ENCODE peak calls at places on chromosomes 5 and 9, in five cellular contexts. L is WERI-Rb-1, G is HCT116, K is tibial artery, R is left ventricle myocardium inferior. V is an unnamed sample. For H3K27me3, the result is how much of the 10 kb centered on the place peaks cover.

GRCh38 chr5:153081385-153081784 is 409.1 kb upstream of the GRIA1 start:
- DNase-seq in K (no peak), L (no peak), R (no peak), G (no peak), V (no peak)

GRCh38 chr9:4864234-4864661 is 71.5 kb downstream of the RCL1 start:
- DNase-seq in G (no peak), L (no peak), R (no peak), K (no peak), V (no peak)

GRCh38 chr5:129716235-129717030 is 31.5 kb upstream of the MINAR2 start:
- DNase-seq in K (no peak), L (no peak), R (no peak), G (no peak), V (no peak)

GRCh38 chr5:89377752-89378455 is 494.9 kb upstream of the MEF2C start:
- DNase-seq in G (no peak), L (no peak), R (no peak), K (no peak), V (no peak)

GRCh38 chr5:132363431-132364112 is 5.9 kb upstream of the SLC22A5 start:
- DNase-seq in K (peak), R (no peak), G (peak), L (no peak), V (no peak)

GRCh38 chr9:81871695-81872094 is 56.5 kb upstream of the SPATA31D4 start:
- DNase-seq in R (no peak), G (no peak), L (no peak), K (no peak), V (no peak)

GRCh38 chr5:160390787-160391696 is 8.8 kb downstream of the FAM200C start:
- DNase-seq in R (no peak), L (no peak), G (no peak), K (no peak), V (no peak)

GRCh38 chr5:81901539-81901938 is 70.3 kb upstream of the ATG10 start:
- DNase-seq in K (no peak), R (no peak), G (no peak), L (no peak), V (no peak)

GRCh38 chr9:110769667-110770066 is 101.1 kb downstream of the MUSK start:
- DNase-seq in G (no peak), R (no peak), K (no peak), L (no peak), V (no peak)

GRCh38 chr5:78317515-78317914 is 23.0 kb upstream of the AP3B1 start:
- DNase-seq in R (no peak), K (no peak), L (no peak), G (no peak), V (no peak)

GRCh38 chr5:101102506-101102905 is 199.4 kb upstream of the ST8SIA4 start:
- DNase-seq in R (no peak), K (no peak), G (peak), L (no peak), V (no peak)

GRCh38 chr5:173035904-173036707 is 20.0 kb upstream of the CREBRF start:
- DNase-seq in G (no peak), K (no peak), R (no peak), L (no peak), V (no peak)

GRCh38 chr5:57684299-57684702 is 201.7 kb upstream of the ACTBL2 start:
- DNase-seq in K (no peak), R (no peak), L (peak), G (no peak), V (no peak)

GRCh38 chr5:90134381-90134780 is 275.2 kb downstream of the CETN3 start:
- DNase-seq in K (no peak), G (no peak), L (no peak), R (no peak), V (no peak)

GRCh38 chr5:34570721-34571379 is 85.3 kb upstream of the RAI14 start:
- DNase-seq in R (no peak), K (no peak), L (no peak), G (no peak), V (no peak)

GRCh38 chr5:126004636-126005035 is 418.6 kb upstream of the GRAMD2B start:
- DNase-seq in R (no peak), G (no peak), K (no peak), L (peak), V (no peak)

GRCh38 chr5:54673523-54674225 is 156.1 kb downstream of the SNX18 start:
- DNase-seq in K (peak), L (no peak), G (no peak), R (peak), V (no peak)

GRCh38 chr9:133702798-133703570 is 35.2 kb downstream of the SARDH start:
- DNase-seq in K (peak), G (no peak), R (no peak), L (no peak), V (no peak)

GRCh38 chr9:128051932-128052734 is 15.0 kb downstream of the NAIF1 start:
- DNase-seq in R (no peak), L (no peak), K (no peak), G (peak), V (no peak)

GRCh38 chr5:131796793-131797693 is at the start of gene FNIP1:
- DNase-seq in K (peak), R (peak), L (peak), G (peak), V (peak)

GRCh38 chr5:16486679-16487078 is 21.1 kb upstream of the ZNF622 start:
- DNase-seq in L (no peak), K (no peak), G (no peak), R (no peak), V (no peak)

GRCh38 chr5:173496883-173497255 is 119.6 kb downstream of the BOD1 start:
- DNase-seq in G (no peak), R (no peak), L (no peak), K (no peak), V (no peak)

GRCh38 chr9:93114984-93115335 is 18.9 kb downstream of the CARD19 start:
- DNase-seq in L (no peak), G (no peak), K (no peak), R (no peak), V (no peak)

GRCh38 chr5:178535299-178536175 is 54.7 kb downstream of the COL23A1 start:
- DNase-seq in G (no peak), K (no peak), L (no peak), R (peak), V (no peak)

GRCh38 chr5:3268760-3269330 is 326.8 kb upstream of the IRX1 start:
- DNase-seq in G (no peak), L (no peak), K (no peak), R (no peak), V (no peak)

GRCh38 chr5:11384441-11385250 is 519.6 kb downstream of the CTNND2 start:
- DNase-seq in G (no peak), L (peak), K (no peak), R (no peak), V (no peak)

GRCh38 chr5:32639943-32640342 is 54.6 kb downstream of the SUB1 start:
- DNase-seq in R (no peak), K (no peak), G (peak), L (no peak), V (no peak)

GRCh38 chr5:32646570-32646969 is 61.2 kb downstream of the SUB1 start:
- DNase-seq in G (no peak), R (no peak), K (no peak), L (no peak), V (no peak)

GRCh38 chr5:32638309-32638708 is 53.0 kb downstream of the SUB1 start:
- DNase-seq in R (no peak), K (no peak), G (no peak), L (peak), V (no peak)

GRCh38 chr5:32645246-32645645 is 59.9 kb downstream of the SUB1 start:
- DNase-seq in K (peak), G (no peak), L (no peak), R (no peak), V (no peak)

GRCh38 chr5:32642276-32643002 is 57.1 kb downstream of the SUB1 start:
- DNase-seq in L (no peak), R (no peak), K (no peak), G (no peak), V (no peak)
- H3K4me3 ChIP-seq in L (no peak), R (no peak), K (no peak), G (no peak), V (no peak)

GRCh38 chr9:126217121-126217520 is 109.5 kb upstream of the MVB12B start:
- DNase-seq in R (no peak), K (no peak), G (no peak), L (no peak), V (no peak)
- H3K27me3 ChIP-seq in R (half or more), K (under half), G (under half), L (under half), V (under half)

GRCh38 chr9:130680836-130681768 is 12.5 kb upstream of the EXOSC2 start:
- DNase-seq in G (peak), L (peak), K (peak), R (peak), V (peak)
- H3K4me3 ChIP-seq in G (peak), L (peak), K (peak), R (peak), V (peak)

DNA sequence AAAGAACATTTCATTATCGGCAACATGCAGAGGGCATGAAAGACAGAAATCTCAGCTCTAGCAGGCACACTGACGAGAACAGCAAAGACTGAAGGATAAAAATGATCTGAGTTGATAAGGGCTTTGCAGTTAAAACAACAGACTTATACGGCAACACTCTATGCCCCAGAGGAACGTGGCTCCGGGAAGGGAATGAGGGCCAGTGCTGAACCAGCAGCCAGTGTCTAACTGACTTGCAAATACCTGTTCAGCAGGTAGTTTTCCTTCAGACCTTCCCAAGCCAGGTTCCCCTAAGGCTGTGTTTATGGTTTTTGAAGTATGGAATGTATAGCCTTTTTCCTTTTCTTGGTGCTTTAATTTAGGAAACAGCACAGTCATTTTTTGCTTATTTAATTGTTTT is 121.3 kb upstream of the CDH18 start:
- DNase-seq in K (no peak), G (no peak), L (no peak), R (no peak), V (no peak)
- H3K27me3 ChIP-seq in K (under half), G (under half), L (under half), R (under half), V (under half)

DNA sequence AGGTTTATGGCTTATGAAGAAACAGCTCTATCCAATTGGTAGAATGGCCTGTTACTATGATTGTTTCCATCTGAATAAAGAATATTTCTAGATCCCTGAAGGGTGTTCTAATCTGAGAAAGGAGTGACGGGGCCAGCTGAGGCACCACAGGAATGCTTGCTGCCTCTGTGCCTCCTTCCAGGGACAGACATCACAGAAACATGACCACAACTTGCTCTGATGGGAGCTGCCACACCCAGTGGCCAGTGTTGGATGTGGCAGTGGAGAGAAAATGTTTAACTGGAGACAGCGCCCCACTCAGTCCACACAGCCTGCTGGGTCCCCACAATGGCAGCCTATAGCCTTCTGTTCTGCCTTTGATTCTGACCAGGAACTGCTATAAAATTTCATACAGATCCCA is 38.6 kb upstream of the TESK1 start:
- DNase-seq in G (no peak), R (no peak), L (no peak), K (no peak), V (no peak)
- H3K4me3 ChIP-seq in G (no peak), R (no peak), L (no peak), K (no peak), V (no peak)

GRCh38 chr5:140925806-140926205 is 293 bp upstream of the PCDHAC1 start:
- DNase-seq in R (no peak), K (no peak), G (no peak), L (no peak), V (no peak)

GRCh38 chr5:140926211-140926902 is at the start of gene PCDHAC1:
- DNase-seq in L (peak), G (peak), K (peak), R (peak), V (peak)

GRCh38 chr5:140926903-140927573 is 939 bp downstream of the PCDHAC1 start:
- DNase-seq in G (no peak), R (peak), L (no peak), K (no peak), V (no peak)
- H3K27me3 ChIP-seq in G (under half), R (half or more), L (under half), K (under half), V (under half)

GRCh38 chr9:137411670-137412380 is 11.1 kb downstream of the EXD3 start:
- DNase-seq in L (no peak), R (peak), K (peak), G (peak), V (no peak)
- H3K4me3 ChIP-seq in L (no peak), R (peak), K (peak), G (peak), V (no peak)

DNA sequence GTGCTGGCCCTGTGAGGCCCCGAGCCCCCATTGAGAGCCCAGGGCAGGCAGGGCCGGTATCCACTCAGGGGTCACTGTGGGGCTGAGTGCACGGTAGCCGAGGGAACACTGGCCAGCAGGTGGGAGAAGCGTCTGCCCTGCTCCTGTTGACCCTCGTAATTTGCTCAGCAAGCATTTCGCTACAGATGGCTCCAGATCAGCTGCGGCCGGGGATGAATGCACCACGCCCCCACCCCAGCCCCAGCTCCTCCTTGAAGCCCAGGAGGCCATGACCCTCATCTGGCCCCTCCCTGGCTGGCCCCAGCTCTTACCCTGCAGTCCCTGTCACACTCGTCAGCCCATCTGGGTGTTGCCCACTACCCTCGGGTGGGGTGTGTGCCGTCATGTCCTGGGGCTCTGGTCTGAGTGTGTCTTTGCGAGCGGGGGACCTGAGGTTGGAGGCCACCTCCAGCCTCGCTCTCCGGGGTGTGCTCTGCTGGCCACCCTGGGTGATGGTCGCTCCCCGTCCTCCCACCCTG is 6.1 kb upstream of the NRARP start:
- DNase-seq in G (no peak), R (no peak), L (peak), K (no peak), V (no peak)
- H3K27me3 ChIP-seq in G (under half), R (under half), L (under half), K (under half), V (under half)

GRCh38 chr9:126704157-126704941 is 90.6 kb downstream of the LMX1B start:
- DNase-seq in G (peak), K (peak), L (peak), R (no peak), V (no peak)
- H3K4me3 ChIP-seq in G (peak), K (no peak), L (peak), R (no peak), V (no peak)

DNA sequence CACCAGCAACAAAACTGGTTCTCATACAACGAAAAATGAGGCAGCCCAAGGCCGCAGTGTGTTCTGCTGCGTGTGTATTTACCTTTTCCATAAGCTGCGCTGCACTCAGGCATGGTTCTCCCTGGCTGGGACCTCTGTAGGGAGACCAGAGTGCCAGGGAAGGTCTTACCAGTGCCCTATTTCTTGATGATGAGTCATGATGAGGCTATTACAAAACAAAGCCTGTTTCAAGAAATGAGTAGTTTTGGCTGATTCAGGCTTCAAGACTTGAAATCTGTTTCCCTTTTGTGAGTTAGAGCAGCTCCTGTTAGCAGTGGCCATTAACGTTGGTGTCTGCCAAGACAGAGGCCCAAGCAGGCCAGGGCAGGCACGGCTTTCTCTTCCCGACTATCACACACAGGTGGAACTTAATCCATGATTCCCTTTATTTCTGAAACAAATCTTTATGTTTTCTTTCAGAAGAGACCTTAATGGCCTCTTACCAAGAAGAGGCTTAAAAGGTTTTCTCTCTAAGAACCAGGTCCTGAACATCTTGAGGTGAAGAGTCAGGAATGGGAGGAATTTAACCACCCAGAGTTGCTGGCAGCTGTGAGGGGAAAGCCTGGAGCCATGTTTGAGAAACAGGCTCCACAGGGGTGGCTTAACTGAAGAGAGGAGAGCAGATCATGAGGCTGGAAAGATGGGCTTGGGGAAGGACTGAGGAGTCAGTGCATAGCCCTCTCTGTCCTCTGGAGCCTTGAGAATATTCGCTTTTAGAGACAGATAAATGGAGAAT is 41.4 kb upstream of the TIFAB start:
- DNase-seq in K (peak), R (no peak), L (no peak), G (peak), V (no peak)
- H3K27me3 ChIP-seq in K (under half), R (half or more), L (under half), G (under half), V (under half)

V was measured in HAP-1.